ENCODE peak calls at places on chromosomes 12 and 14, in four cellular contexts. One of them, this sample, is unnamed.

GRCh38 chr14:100899841-100900771 is 3.4 kb downstream of the RTL1 start:
- DNase-seq in transverse colon: no peak
- DNase-seq in A549: no peak
- DNase-seq in tibial nerve: no peak
- DNase-seq in this sample: no peak

GRCh38 chr14:74459289-74459946 is 33.4 kb upstream of the SYNDIG1L start:
- DNase-seq in transverse colon: no peak
- DNase-seq in tibial nerve: no peak
- DNase-seq in A549: peak; percentile 51
- DNase-seq in this sample: no peak

GRCh38 chr12:119594772-119595445 is 1.3 kb downstream of the TMEM233 start:
- DNase-seq in tibial nerve: no peak
- DNase-seq in transverse colon: no peak
- DNase-seq in A549: no peak
- DNase-seq in this sample: no peak

GRCh38 chr12:12403264-12404248 is 46.7 kb downstream of the BORCS5 start:
- DNase-seq in transverse colon: peak; percentile 54
- DNase-seq in tibial nerve: no peak
- DNase-seq in A549: peak; percentile 30
- DNase-seq in this sample: no peak

GRCh38 chr12:82691513-82691912 is 4.8 kb downstream of the TMTC2 start:
- DNase-seq in A549: no peak
- DNase-seq in transverse colon: no peak
- DNase-seq in tibial nerve: no peak
- DNase-seq in this sample: no peak

GRCh38 chr12:44459569-44459968 is 416.5 kb downstream of the NELL2 start:
- DNase-seq in A549: no peak
- DNase-seq in tibial nerve: no peak
- DNase-seq in transverse colon: no peak
- DNase-seq in this sample: no peak

GRCh38 chr12:93778306-93778705 is 101.1 kb downstream of the CRADD start:
- DNase-seq in A549: no peak
- DNase-seq in transverse colon: no peak
- DNase-seq in tibial nerve: no peak
- DNase-seq in this sample: no peak

GRCh38 chr12:76460807-76461206 is 98.8 kb downstream of the OSBPL8 start:
- DNase-seq in transverse colon: no peak
- DNase-seq in A549: no peak
- DNase-seq in tibial nerve: no peak
- DNase-seq in this sample: no peak

GRCh38 chr14:60257862-60258261 is 8.8 kb downstream of the PPM1A start:
- DNase-seq in A549: no peak
- DNase-seq in tibial nerve: no peak
- DNase-seq in transverse colon: no peak
- DNase-seq in this sample: no peak

GRCh38 chr14:88868558-88869159 is 44.2 kb downstream of the TTC8 start:
- DNase-seq in tibial nerve: no peak
- DNase-seq in A549: no peak
- DNase-seq in transverse colon: no peak
- DNase-seq in this sample: no peak

GRCh38 chr14:100824946-100825690 is 800 bp upstream of the MEG3 start:
- DNase-seq in tibial nerve: no peak
- DNase-seq in A549: no peak
- DNase-seq in transverse colon: no peak
- DNase-seq in this sample: no peak

GRCh38 chr12:110668480-110669192 is 20.3 kb downstream of the HVCN1 start:
- DNase-seq in transverse colon: no peak
- DNase-seq in tibial nerve: no peak
- DNase-seq in A549: no peak
- DNase-seq in this sample: no peak

GRCh38 chr14:88417594-88417993 is 32.1 kb downstream of the SPATA7 start:
- DNase-seq in tibial nerve: no peak
- DNase-seq in A549: no peak
- DNase-seq in transverse colon: no peak
- DNase-seq in this sample: no peak

GRCh38 chr14:104294628-104294982 is 156.2 kb downstream of the KIF26A start:
- DNase-seq in tibial nerve: no peak
- DNase-seq in A549: no peak
- DNase-seq in transverse colon: peak; percentile 20
- DNase-seq in this sample: no peak

GRCh38 chr12:130701402-130701744 is 14.7 kb downstream of the RIMBP2 start:
- DNase-seq in A549: no peak
- DNase-seq in transverse colon: no peak
- DNase-seq in tibial nerve: no peak
- DNase-seq in this sample: no peak

GRCh38 chr12:11814362-11814761 is 164.9 kb downstream of the ETV6 start:
- DNase-seq in tibial nerve: no peak
- DNase-seq in A549: no peak
- DNase-seq in transverse colon: no peak
- DNase-seq in this sample: no peak

GRCh38 chr12:130097798-130098255 is 64.4 kb upstream of the FZD10 start:
- DNase-seq in A549: no peak
- DNase-seq in transverse colon: no peak
- DNase-seq in tibial nerve: no peak
- DNase-seq in this sample: no peak

GRCh38 chr12:101925352-101925751 is 48.0 kb downstream of the DRAM1 start:
- DNase-seq in transverse colon: peak; percentile 46
- DNase-seq in tibial nerve: peak; percentile 40
- DNase-seq in A549: peak; percentile 18
- DNase-seq in this sample: peak; percentile 85

GRCh38 chr12:49825360-49825970 is 2.7 kb downstream of the NCKAP5L start:
- DNase-seq in A549: no peak
- DNase-seq in tibial nerve: no peak
- DNase-seq in transverse colon: no peak
- DNase-seq in this sample: no peak

GRCh38 chr12:92827836-92828431 is 101.2 kb downstream of the EEA1 start:
- DNase-seq in A549: peak; percentile 36
- DNase-seq in transverse colon: peak; percentile 39
- DNase-seq in tibial nerve: no peak
- DNase-seq in this sample: no peak

GRCh38 chr14:77203611-77204456 is 22.2 kb downstream of the TMEM63C start:
- DNase-seq in A549: no peak
- DNase-seq in tibial nerve: no peak
- DNase-seq in transverse colon: no peak
- DNase-seq in this sample: no peak

GRCh38 chr12:70719672-70720420 is 82.6 kb upstream of the PTPRB start:
- DNase-seq in transverse colon: no peak
- DNase-seq in tibial nerve: no peak
- DNase-seq in A549: no peak
- DNase-seq in this sample: no peak

GRCh38 chr12:53729659-53730058 is 2.4 kb upstream of the CALCOCO1 start:
- DNase-seq in A549: no peak
- DNase-seq in tibial nerve: no peak
- DNase-seq in transverse colon: no peak
- DNase-seq in this sample: no peak

GRCh38 chr14:71590131-71590530 is 342.1 kb upstream of the RGS6 start:
- DNase-seq in tibial nerve: no peak
- DNase-seq in A549: no peak
- DNase-seq in transverse colon: no peak
- DNase-seq in this sample: no peak

GRCh38 chr12:82818276-82819035 is 131.8 kb downstream of the TMTC2 start:
- DNase-seq in A549: no peak
- DNase-seq in tibial nerve: no peak
- DNase-seq in transverse colon: no peak
- DNase-seq in this sample: no peak

GRCh38 chr12:104352106-104352713 is 48.7 kb downstream of the EID3 start:
- DNase-seq in A549: no peak
- DNase-seq in tibial nerve: no peak
- DNase-seq in transverse colon: no peak
- DNase-seq in this sample: no peak

DNA sequence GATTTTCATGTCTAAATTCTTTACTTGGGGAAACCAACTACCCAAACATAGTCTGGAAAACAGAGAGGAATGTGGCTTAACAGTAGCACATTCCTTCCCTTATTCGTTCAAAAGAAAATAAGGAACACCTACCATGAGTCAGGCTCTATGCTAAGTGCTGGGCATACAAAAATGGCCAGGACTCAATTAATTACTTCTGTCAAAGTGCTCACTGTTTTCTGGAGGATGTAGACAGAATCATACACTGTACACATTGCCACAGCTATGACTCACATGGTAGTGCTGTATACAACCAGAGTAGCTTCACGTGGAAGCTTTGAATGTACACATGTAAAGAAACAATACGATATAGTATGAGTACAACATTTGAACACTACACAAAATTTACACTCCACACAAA is 50.1 kb downstream of the SLC25A21 start:
- DNase-seq in transverse colon: no peak
- DNase-seq in tibial nerve: no peak
- DNase-seq in A549: peak; percentile 7
- DNase-seq in this sample: no peak
- H3K4me3 ChIP-seq in transverse colon: no peak overlapping the region
- H3K4me3 ChIP-seq in tibial nerve: no peak overlapping the region
- H3K4me3 ChIP-seq in A549: no peak overlapping the region
- H3K4me3 ChIP-seq in this sample: no peak overlapping the region

DNA sequence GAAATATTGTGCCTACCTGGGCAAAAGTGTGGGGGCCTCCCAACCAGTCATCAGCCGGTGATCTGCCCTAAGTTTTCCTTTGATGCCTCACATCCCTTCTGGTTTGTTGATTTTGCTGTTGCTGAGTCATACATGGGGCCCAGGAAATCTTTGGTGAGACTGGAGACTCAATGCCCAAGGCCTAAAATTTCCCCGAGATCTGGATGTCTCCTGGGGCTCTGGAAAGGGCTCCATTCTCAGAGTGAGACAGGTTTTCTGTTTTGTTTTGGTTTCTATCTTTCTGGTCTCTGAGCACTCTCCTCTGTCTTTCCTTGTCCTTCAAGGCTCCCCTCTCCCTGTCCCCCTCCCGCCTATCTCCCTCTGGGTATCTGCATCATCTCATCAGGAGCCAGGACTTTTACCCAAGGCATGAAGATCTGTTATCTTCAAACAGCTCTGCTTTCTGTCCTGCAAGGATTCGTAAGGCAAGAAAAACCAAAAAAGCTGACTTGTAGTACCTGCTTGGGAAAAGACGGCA is 152.8 kb upstream of the MAX start:
- DNase-seq in tibial nerve: no peak
- DNase-seq in transverse colon: no peak
- DNase-seq in A549: peak; percentile 78
- DNase-seq in this sample: no peak
- TF ChIP-seq EP300 in tibial nerve: no peak
- TF ChIP-seq EP300 in transverse colon: no peak
- TF ChIP-seq EP300 in A549: no peak
- TF ChIP-seq EP300 in this sample: no peak

DNA sequence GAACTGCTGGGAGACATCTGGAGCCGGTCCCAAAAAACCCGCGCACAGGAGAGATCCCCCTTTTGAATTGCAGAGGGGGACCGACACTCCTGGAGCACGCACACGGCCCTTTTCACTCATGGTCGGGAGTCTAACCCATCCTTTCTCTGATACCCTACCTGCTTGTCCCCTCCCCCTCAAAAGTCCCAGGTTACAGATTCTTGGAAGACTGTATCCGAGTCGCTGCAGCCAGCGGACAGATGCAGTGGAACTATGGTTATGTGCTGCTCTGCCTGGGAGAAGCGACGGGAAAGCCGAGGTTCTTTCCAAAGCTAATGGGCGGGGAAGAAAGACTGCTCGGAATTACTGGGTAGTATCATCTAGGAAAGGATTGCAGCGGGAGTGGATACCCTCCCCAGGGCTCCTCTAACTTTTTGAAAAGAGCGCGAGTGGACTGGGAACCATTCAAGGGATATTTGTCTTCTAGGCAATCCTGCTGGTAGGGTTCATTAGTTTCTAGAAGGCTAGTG is 1.5 kb downstream of the PTHLH start:
- DNase-seq in A549: no peak
- DNase-seq in tibial nerve: no peak
- DNase-seq in transverse colon: no peak
- DNase-seq in this sample: no peak
- H3K4me3 ChIP-seq in A549: peak overlapping the region; percentile 64
- H3K4me3 ChIP-seq in tibial nerve: peak overlapping the region; percentile 55
- H3K4me3 ChIP-seq in transverse colon: peak overlapping the region; percentile 67
- H3K4me3 ChIP-seq in this sample: peak overlapping the region; percentile 68

GRCh38 chr12:116319851-116320621 is 42.5 kb upstream of the MED13L start:
- DNase-seq in A549: no peak
- DNase-seq in transverse colon: peak; percentile 53
- DNase-seq in tibial nerve: no peak
- DNase-seq in this sample: peak; percentile 83
- TF ChIP-seq EP300 in A549: no peak
- TF ChIP-seq EP300 in transverse colon: peak; percentile 79
- TF ChIP-seq EP300 in tibial nerve: peak; percentile 74
- TF ChIP-seq EP300 in this sample: no peak

GRCh38 chr14:93971635-93972027 is 4.7 kb downstream of the ASB2 start:
- DNase-seq in transverse colon: no peak
- DNase-seq in A549: no peak
- DNase-seq in tibial nerve: no peak
- DNase-seq in this sample: no peak
- H3K4me3 ChIP-seq in transverse colon: no peak overlapping the region
- H3K4me3 ChIP-seq in A549: no peak overlapping the region
- H3K4me3 ChIP-seq in tibial nerve: no peak overlapping the region
- H3K4me3 ChIP-seq in this sample: no peak overlapping the region

GRCh38 chr14:69088523-69089445 is 64.1 kb downstream of the DCAF5 start:
- DNase-seq in tibial nerve: no peak
- DNase-seq in A549: no peak
- DNase-seq in transverse colon: no peak
- DNase-seq in this sample: no peak
- TF ChIP-seq EP300 in tibial nerve: no peak
- TF ChIP-seq EP300 in A549: no peak
- TF ChIP-seq EP300 in transverse colon: no peak
- TF ChIP-seq EP300 in this sample: peak; percentile 42

GRCh38 chr14:90647469-90647868 is 168.8 kb downstream of the TTC7B start:
- DNase-seq in transverse colon: no peak
- DNase-seq in tibial nerve: no peak
- DNase-seq in A549: no peak
- DNase-seq in this sample: no peak
- H3K4me3 ChIP-seq in transverse colon: no peak overlapping the region
- H3K4me3 ChIP-seq in tibial nerve: no peak overlapping the region
- H3K4me3 ChIP-seq in A549: no peak overlapping the region
- H3K4me3 ChIP-seq in this sample: no peak overlapping the region

GRCh38 chr14:68937790-68938514 is 41.1 kb downstream of the ACTN1 start:
- DNase-seq in transverse colon: peak; percentile 80
- DNase-seq in tibial nerve: peak; percentile 31
- DNase-seq in A549: no peak
- DNase-seq in this sample: no peak
- TF ChIP-seq EP300 in transverse colon: peak; percentile 92
- TF ChIP-seq EP300 in tibial nerve: peak; percentile 65
- TF ChIP-seq EP300 in A549: no peak
- TF ChIP-seq EP300 in this sample: no peak

GRCh38 chr12:68158427-68158826 is 1.1 kb downstream of the IFNG start:
- DNase-seq in A549: no peak
- DNase-seq in tibial nerve: no peak
- DNase-seq in transverse colon: no peak
- DNase-seq in this sample: no peak

GRCh38 chr12:68163546-68164210 is 4.1 kb upstream of the IFNG start:
- DNase-seq in A549: no peak
- DNase-seq in tibial nerve: no peak
- DNase-seq in transverse colon: no peak
- DNase-seq in this sample: no peak

GRCh38 chr12:68162374-68162773 is 2.8 kb upstream of the IFNG start:
- DNase-seq in A549: no peak
- DNase-seq in tibial nerve: no peak
- DNase-seq in transverse colon: no peak
- DNase-seq in this sample: no peak

GRCh38 chr12:68157295-68157871 is 2.2 kb downstream of the IFNG start:
- DNase-seq in tibial nerve: no peak
- DNase-seq in transverse colon: no peak
- DNase-seq in A549: no peak
- DNase-seq in this sample: no peak

GRCh38 chr12:68159681-68160304 is at the start of gene IFNG:
- DNase-seq in A549: no peak
- DNase-seq in transverse colon: no peak
- DNase-seq in tibial nerve: no peak
- DNase-seq in this sample: no peak
- H3K4me3 ChIP-seq in A549: no peak within 1 kb of the TSS
- H3K4me3 ChIP-seq in transverse colon: no peak within 1 kb of the TSS
- H3K4me3 ChIP-seq in tibial nerve: no peak within 1 kb of the TSS
- H3K4me3 ChIP-seq in this sample: no peak within 1 kb of the TSS

This sample was measured in suprapubic skin.